ENCODE peak calls at places on chromosomes 3 and 15, in six cellular contexts. D is esophagus muscularis mucosa, Q is stomach, U is K562, I is breast epithelium, O is HCT116. T is an unnamed sample.

GRCh38 chr15:51341366-51342248 is at the start of gene GLDN:
- DNase-seq in D (no peak), Q (peak; percentile 52), U (no peak), I (no peak), O (no peak), T (no peak)

GRCh38 chr3:66486187-66486586 is 14.6 kb downstream of the LRIG1 start:
- DNase-seq in D (no peak), Q (no peak), U (no peak), I (no peak), O (no peak), T (no peak)

GRCh38 chr3:167575000-167575399 is 78.7 kb downstream of the WDR49 start:
- DNase-seq in D (no peak), Q (no peak), U (no peak), I (no peak), O (no peak), T (no peak)

GRCh38 chr3:182740710-182741109 is 52.6 kb upstream of the ATP11B start:
- DNase-seq in D (no peak), Q (peak; percentile 62), U (no peak), I (peak; percentile 30), O (peak; percentile 38), T (no peak)

GRCh38 chr15:90982135-90982534 is 12.2 kb downstream of the PRC1 start:
- DNase-seq in D (no peak), Q (no peak), U (no peak), I (no peak), O (no peak), T (no peak)

GRCh38 chr3:52388933-52389332 is 56.0 kb downstream of the SEMA3G start:
- DNase-seq in D (no peak), Q (no peak), U (no peak), I (no peak), O (no peak), T (no peak)

GRCh38 chr3:169148448-169149348 is 514.8 kb downstream of the MECOM start:
- DNase-seq in D (no peak), Q (peak; percentile 31), U (peak; percentile 23), I (no peak), O (no peak), T (no peak)

GRCh38 chr15:25246641-25247417 is 192.0 kb downstream of the UBE3A start:
- DNase-seq in D (peak; percentile 77), Q (peak; percentile 19), U (no peak), I (peak; percentile 10), O (no peak), T (no peak)

GRCh38 chr3:55000546-55000945 is 72.7 kb upstream of the LRTM1 start:
- DNase-seq in D (no peak), Q (no peak), U (no peak), I (no peak), O (no peak), T (no peak)

GRCh38 chr3:59482001-59482400 is 432.2 kb upstream of the CFAP20DC start:
- DNase-seq in D (no peak), Q (no peak), U (no peak), I (no peak), O (no peak), T (no peak)

GRCh38 chr15:83471307-83471866 is 24.2 kb downstream of the SH3GL3 start:
- DNase-seq in D (peak; percentile 19), Q (no peak), U (no peak), I (no peak), O (no peak), T (no peak)

GRCh38 chr3:114104414-114104813 is 47.9 kb downstream of the QTRT2 start:
- DNase-seq in D (no peak), Q (no peak), U (no peak), I (no peak), O (no peak), T (no peak)

GRCh38 chr3:114848087-114848486 is 299.0 kb downstream of the ZBTB20 start:
- DNase-seq in D (no peak), Q (no peak), U (no peak), I (no peak), O (no peak), T (no peak)

GRCh38 chr15:34206016-34206415 is 3.9 kb downstream of the KATNBL1 start:
- DNase-seq in D (no peak), Q (no peak), U (no peak), I (no peak), O (no peak), T (no peak)

GRCh38 chr3:170622369-170623159 is 36.7 kb upstream of the SLC7A14 start:
- DNase-seq in D (no peak), Q (no peak), U (peak; percentile 39), I (no peak), O (no peak), T (peak; percentile 87)

GRCh38 chr15:59232476-59232875 is 25.8 kb downstream of the LDHAL6B start:
- DNase-seq in D (peak; percentile 42), Q (no peak), U (no peak), I (no peak), O (no peak), T (no peak)

GRCh38 chr15:98003976-98004375 is 43.5 kb downstream of the ARRDC4 start:
- DNase-seq in D (no peak), Q (no peak), U (no peak), I (no peak), O (no peak), T (no peak)

GRCh38 chr3:40120067-40120692 is 189.3 kb upstream of the EIF1B start:
- DNase-seq in D (no peak), Q (no peak), U (no peak), I (no peak), O (no peak), T (no peak)

GRCh38 chr3:377158-377561 is 180.6 kb downstream of the CHL1 start:
- DNase-seq in D (no peak), Q (no peak), U (no peak), I (no peak), O (no peak), T (no peak)

GRCh38 chr3:53677406-53677805 is 168.8 kb downstream of the CHDH start:
- DNase-seq in D (peak; percentile 34), Q (no peak), U (peak; percentile 7), I (no peak), O (no peak), T (no peak)

GRCh38 chr3:185552358-185552877 is at the start of gene LIPH:
- DNase-seq in D (no peak), Q (peak; percentile 74), U (peak; percentile 44), I (peak; percentile 32), O (peak; percentile 76), T (no peak)

GRCh38 chr3:69324362-69325025 is 61.4 kb downstream of the FRMD4B start:
- DNase-seq in D (no peak), Q (no peak), U (no peak), I (no peak), O (no peak), T (no peak)

GRCh38 chr3:47556351-47556750 is 22.3 kb downstream of the CSPG5 start:
- DNase-seq in D (no peak), Q (no peak), U (no peak), I (no peak), O (no peak), T (no peak)

GRCh38 chr3:127585163-127585812 is 5.2 kb downstream of the TPRA1 start:
- DNase-seq in D (no peak), Q (no peak), U (no peak), I (no peak), O (no peak), T (no peak)

DNA sequence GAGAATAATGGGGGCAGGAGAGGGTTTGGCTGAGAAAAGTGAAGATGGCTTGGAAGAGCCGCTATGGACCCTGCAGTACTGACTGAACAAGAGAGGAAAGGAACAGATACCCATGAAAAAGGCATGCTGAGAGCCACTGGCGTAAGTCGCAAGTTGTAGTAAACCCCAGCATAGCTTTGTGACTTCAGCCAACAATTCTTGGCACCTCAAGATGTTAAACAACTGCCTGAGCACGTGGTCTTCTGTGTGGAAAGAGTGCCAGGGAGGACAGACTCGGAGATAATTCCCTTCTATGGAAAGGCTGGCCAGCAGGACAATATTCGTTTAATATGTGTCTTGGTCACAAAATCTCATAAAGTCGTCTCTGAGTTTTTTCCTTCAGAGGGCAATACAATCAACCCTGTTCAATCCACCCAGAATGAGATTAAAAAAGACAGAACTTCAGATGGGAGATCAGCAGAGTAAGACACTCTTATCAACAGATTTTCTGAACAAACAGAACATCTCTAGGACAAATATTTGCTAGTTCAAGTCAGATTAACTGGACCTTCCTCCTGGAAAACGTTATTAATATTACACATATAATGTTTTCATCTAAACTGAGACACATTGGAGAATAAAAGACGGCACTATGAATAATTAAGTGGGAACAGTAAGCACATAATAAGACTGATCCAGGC is 49.2 kb downstream of the NEK10 start:
- DNase-seq in D (no peak), Q (peak; percentile 32), U (no peak), I (peak; percentile 40), O (no peak), T (no peak)
- TF ChIP-seq POLR2AphosphoS5 in D (peak; percentile 60), Q (no peak), U (no peak), I (peak; percentile 54), O (no peak), T (no peak)

DNA sequence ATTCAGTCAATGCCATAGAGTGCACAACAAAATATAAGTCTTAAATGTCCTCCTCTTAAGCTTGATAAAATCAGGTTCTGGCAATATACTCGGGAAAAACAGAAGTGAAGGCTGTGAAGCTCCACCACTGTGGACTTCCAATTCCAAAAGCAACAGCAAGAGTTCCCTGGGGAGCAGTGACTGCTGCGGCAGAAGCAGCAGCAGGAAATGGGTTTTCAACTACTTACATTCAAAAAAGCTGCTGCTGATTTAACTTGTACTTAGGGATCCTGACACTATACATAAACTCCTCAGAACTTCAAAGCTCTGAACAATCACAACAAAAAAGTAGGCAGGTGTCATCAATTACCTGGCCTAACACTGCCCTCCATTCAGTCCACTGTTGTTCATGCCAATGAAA is 4.7 kb downstream of the CEP152 start:
- DNase-seq in D (no peak), Q (no peak), U (no peak), I (no peak), O (no peak), T (no peak)
- H3K27ac ChIP-seq in D (no peak overlapping the region), Q (no peak overlapping the region), U (no peak overlapping the region), I (no peak overlapping the region), O (no peak overlapping the region), T (no peak overlapping the region)

DNA sequence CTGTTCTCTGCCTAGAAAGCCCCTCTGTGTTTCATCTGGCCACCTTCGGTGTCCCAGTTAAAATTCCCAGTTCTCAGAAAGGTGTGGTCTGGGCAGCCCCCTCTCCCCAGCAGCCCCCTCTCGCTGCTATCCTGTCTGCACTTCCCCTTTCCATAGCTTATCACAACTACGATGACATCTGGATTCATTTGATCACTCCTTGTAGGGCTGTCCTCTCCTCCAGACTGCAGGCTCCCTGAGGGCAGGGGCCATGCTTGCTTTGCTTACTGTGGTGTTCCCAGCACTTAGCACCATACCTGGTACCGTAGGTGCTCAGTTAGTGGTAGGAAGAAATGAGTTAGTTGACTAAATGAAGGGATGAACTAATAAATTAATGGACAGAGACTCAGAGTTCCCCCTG is 26.3 kb upstream of the GOLGA6C start:
- DNase-seq in D (no peak), Q (no peak), U (no peak), I (no peak), O (no peak), T (no peak)
- TF ChIP-seq POLR2AphosphoS5 in D (no peak), Q (no peak), U (no peak), I (no peak), O (no peak), T (no peak)

GRCh38 chr15:38130739-38131498 is 121.7 kb upstream of the SPRED1 start:
- DNase-seq in D (peak; percentile 96), Q (peak; percentile 49), U (no peak), I (peak; percentile 75), O (no peak), T (peak; percentile 89)
- H3K27ac ChIP-seq in D (peak overlapping the region; percentile 73), Q (peak overlapping the region; percentile 87), U (no peak overlapping the region), I (peak overlapping the region; percentile 90), O (no peak overlapping the region), T (peak overlapping the region; percentile 75)

GRCh38 chr15:70826634-70827033 is 27.3 kb downstream of the LARP6 start:
- DNase-seq in D (peak; percentile 92), Q (no peak), U (no peak), I (no peak), O (peak; percentile 29), T (peak; percentile 85)
- TF ChIP-seq POLR2AphosphoS5 in D (no peak), Q (no peak), U (no peak), I (no peak), O (peak; percentile 39), T (no peak)